ENCODE peak calls at places on chromosomes 13 and 19, in ten cellular contexts. S, L, Q, Y, B, K, J, A, O and I are unnamed samples.

GRCh38 chr19:31317542-31317941 is 31.7 kb downstream of the TSHZ3 start:
- DNase-seq in S (no peak), L (no peak), Q (no peak), Y (no peak), B (peak), K (no peak), J (no peak), A (no peak), O (no peak), I (no peak)

GRCh38 chr19:3046621-3047306 is 15.5 kb downstream of the TLE5 start:
- DNase-seq in S (no peak), L (no peak), Q (no peak), Y (no peak), B (no peak), K (no peak), J (no peak), A (no peak), O (no peak), I (no peak)

GRCh38 chr19:3042545-3043267 is 13.6 kb upstream of the TLE2 start:
- DNase-seq in S (no peak), L (no peak), Q (no peak), Y (no peak), B (no peak), K (no peak), J (no peak), A (no peak), O (no peak), I (no peak)

GRCh38 chr19:12293771-12294307 is 844 bp downstream of the ZNF44 start:
- DNase-seq in S (peak), L (peak), Q (peak), Y (peak), B (peak), K (peak), J (no peak), A (peak), O (peak), I (peak)

GRCh38 chr19:33159149-33159548 is 27.2 kb downstream of the WDR88 start:
- DNase-seq in S (no peak), L (no peak), Q (no peak), Y (no peak), B (no peak), K (no peak), J (no peak), A (no peak), O (no peak), I (no peak)

GRCh38 chr13:102825921-102826706 is 19.7 kb upstream of the ERCC5 start:
- DNase-seq in S (no peak), L (no peak), Q (peak), Y (no peak), B (peak), K (peak), J (peak), A (no peak), O (peak), I (peak)

GRCh38 chr19:11598746-11599145 is 1.5 kb downstream of the ZNF627 start:
- DNase-seq in S (no peak), L (no peak), Q (no peak), Y (no peak), B (no peak), K (no peak), J (no peak), A (no peak), O (no peak), I (no peak)

GRCh38 chr13:80550856-80551532 is 210.1 kb upstream of the SPRY2 start:
- DNase-seq in S (no peak), L (no peak), Q (no peak), Y (no peak), B (peak), K (no peak), J (no peak), A (no peak), O (peak), I (no peak)

DNA sequence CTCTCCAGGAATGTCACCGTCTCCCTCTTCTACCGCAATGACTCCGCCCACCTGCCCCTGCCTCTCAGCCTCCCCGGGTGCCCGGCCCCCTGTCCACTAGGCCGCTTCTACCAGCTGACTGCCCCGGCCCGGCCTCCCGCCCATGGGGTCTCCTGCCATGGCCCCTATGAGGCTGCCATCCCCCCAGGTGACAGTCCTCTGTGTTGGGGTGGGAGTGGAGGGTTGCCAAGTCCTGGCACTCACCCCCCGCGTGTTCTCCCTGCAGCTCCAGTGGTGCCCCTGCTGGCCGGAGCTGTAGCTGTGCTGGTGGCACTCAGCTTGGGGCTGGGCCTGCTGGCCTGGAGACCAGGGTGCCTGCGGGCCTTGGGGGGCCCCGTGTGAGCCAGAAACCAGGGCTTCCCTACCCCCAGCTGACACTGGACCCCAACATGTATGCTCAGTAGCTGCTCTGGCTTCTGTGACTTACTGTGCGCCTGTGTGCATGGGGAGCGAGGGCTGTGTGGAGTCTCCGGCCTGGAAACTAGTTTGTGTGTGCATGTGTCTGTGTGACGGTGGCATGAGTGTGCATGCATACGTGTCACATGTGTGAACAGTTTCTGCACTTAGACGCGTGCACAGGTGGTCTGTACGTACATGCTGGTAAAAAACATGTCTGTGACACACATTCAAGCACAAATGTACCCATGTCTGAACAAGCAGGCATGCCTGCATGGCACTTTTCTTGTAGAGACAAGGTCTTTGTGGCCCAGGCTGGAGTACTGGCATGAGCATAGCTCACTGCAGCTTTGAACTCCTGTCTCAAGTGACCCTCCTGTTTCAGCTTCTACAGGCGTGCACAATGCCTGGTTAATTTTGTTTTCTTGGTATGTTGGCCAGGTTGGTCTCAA is 4.8 kb downstream of the ACP4 start:
- DNase-seq in S (no peak), L (no peak), Q (no peak), Y (no peak), B (peak), K (peak), J (no peak), A (no peak), O (no peak), I (no peak)
- TF ChIP-seq CTCF in S (no peak), L (peak), Q (peak), Y (peak), B (peak), K (peak), J (peak), A (peak), O (peak), I (no peak)

GRCh38 chr19:27974082-27974513 is 1238.9 kb downstream of the UQCRFS1 start:
- DNase-seq in S (no peak), L (no peak), Q (no peak), Y (peak), B (peak), K (no peak), J (no peak), A (no peak), O (peak), I (peak)
- TF ChIP-seq CTCF in S (peak), L (peak), Q (peak), Y (peak), B (peak), K (peak), J (no peak), A (peak), O (no peak), I (peak)

GRCh38 chr13:112796190-112796915 is 106.5 kb downstream of the ATP11A start:
- DNase-seq in S (no peak), L (no peak), Q (no peak), Y (no peak), B (no peak), K (no peak), J (no peak), A (no peak), O (peak), I (no peak)
- TF ChIP-seq CTCF in S (no peak), L (no peak), Q (no peak), Y (no peak), B (no peak), K (no peak), J (no peak), A (no peak), O (no peak), I (no peak)

DNA sequence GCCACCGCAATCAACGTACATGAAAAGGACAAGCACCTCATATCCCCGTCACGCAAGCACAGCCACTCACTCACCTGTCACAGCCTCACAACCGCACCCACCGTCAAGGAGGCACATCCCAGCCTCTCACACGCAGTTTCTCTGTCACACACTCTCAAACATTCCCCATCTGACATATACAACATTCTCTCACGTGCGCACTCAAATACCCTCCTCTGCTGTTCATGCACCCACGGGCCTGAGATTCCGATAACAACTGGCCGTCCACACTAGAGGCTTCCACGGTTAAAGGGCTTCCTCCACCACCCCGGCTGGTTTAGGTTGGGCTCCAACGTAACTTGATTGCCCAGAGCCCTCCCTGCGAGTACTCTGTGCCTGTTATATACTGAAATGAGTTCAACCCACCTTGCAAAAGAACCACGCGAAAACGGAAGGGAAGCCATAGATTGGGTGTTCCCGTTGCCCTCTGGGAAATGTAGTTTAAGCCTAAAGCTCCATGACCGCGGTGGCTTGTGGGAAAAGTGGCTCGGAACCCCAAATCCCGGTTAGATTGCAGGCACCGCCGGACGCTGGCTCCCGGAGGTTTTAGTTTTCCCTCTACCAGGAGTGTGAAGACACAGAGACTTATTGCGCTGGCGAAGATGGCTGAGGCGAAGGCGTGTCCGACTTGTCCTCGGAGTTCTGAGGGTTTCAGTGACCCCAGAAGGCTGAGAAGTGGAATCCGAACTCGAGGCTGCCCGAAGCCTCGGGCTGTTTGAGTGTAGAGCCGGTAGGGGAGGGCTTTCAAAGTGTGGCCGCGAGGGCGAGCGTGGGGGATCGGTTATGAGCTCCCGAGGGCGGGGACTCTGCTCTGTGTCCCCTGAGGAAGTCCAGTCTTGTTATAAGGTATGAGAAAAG is at the start of gene ZNF573:
- DNase-seq in S (peak), L (peak), Q (peak), Y (peak), B (peak), K (peak), J (peak), A (peak), O (peak), I (peak)
- TF ChIP-seq CTCF in S (no peak), L (peak), Q (peak), Y (peak), B (no peak), K (no peak), J (peak), A (no peak), O (peak), I (peak)

GRCh38 chr19:48445606-48446481 is at the start of gene GRWD1:
- DNase-seq in S (peak), L (peak), Q (peak), Y (peak), B (peak), K (peak), J (peak), A (peak), O (peak), I (peak)
- TF ChIP-seq CTCF in S (peak), L (no peak), Q (peak), Y (no peak), B (no peak), K (peak), J (peak), A (peak), O (peak), I (no peak)

GRCh38 chr13:23871616-23872220 is 17.5 kb downstream of the MIPEP start:
- DNase-seq in S (no peak), L (no peak), Q (no peak), Y (no peak), B (peak), K (peak), J (no peak), A (no peak), O (peak), I (peak)

GRCh38 chr13:23881408-23881785 is 7.8 kb downstream of the MIPEP start:
- DNase-seq in S (no peak), L (no peak), Q (no peak), Y (no peak), B (no peak), K (no peak), J (no peak), A (no peak), O (no peak), I (no peak)

GRCh38 chr13:23870356-23871146 is 18.6 kb downstream of the MIPEP start:
- DNase-seq in S (no peak), L (no peak), Q (no peak), Y (no peak), B (no peak), K (no peak), J (no peak), A (no peak), O (no peak), I (peak)

DNA sequence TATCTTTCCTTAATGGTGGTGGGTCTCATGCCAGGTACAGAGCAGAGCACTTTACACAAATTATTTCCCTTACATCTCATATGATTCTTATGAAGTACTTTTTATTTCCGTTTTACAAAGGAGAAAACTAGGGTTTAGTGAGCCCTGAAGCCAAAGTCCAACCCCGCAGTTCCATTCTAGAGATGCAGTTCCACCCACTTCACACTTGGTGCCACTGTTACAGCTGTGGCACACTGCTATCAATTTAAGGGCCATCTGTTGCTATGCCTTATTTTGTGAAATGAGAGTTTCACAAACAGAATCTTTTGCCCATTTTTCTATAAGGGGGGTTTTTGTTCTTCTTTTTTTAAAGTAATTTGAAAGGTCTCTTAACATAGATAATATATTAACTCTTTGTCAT is 12.9 kb downstream of the MIPEP start:
- DNase-seq in S (no peak), L (no peak), Q (no peak), Y (no peak), B (no peak), K (peak), J (no peak), A (no peak), O (no peak), I (peak)
- TF ChIP-seq CTCF in S (no peak), L (peak), Q (peak), Y (peak), B (peak), K (peak), J (peak), A (peak), O (peak), I (peak)

GRCh38 chr19:18063463-18063862 is 23.3 kb downstream of the IL12RB1 start:
- DNase-seq in S (no peak), L (no peak), Q (no peak), Y (peak), B (no peak), K (peak), J (no peak), A (no peak), O (no peak), I (no peak)
- TF ChIP-seq CTCF in S (no peak), L (peak), Q (no peak), Y (peak), B (no peak), K (no peak), J (no peak), A (no peak), O (no peak), I (peak)

GRCh38 chr13:20331419-20331818 is 99.3 kb upstream of the GJB6 start:
- DNase-seq in S (no peak), L (no peak), Q (no peak), Y (no peak), B (no peak), K (no peak), J (no peak), A (no peak), O (no peak), I (no peak)
- TF ChIP-seq CTCF in S (no peak), L (no peak), Q (no peak), Y (peak), B (no peak), K (no peak), J (no peak), A (peak), O (no peak), I (no peak)

GRCh38 chr13:110468986-110469495 is 92.5 kb downstream of the RAB20 start:
- DNase-seq in S (no peak), L (no peak), Q (no peak), Y (no peak), B (no peak), K (no peak), J (no peak), A (no peak), O (no peak), I (no peak)
- TF ChIP-seq CTCF in S (no peak), L (no peak), Q (no peak), Y (no peak), B (no peak), K (no peak), J (no peak), A (no peak), O (no peak), I (no peak)